ENCODE peak calls at places on chromosomes 4 and X, in eight cellular contexts. K is tibial nerve, A is ovary, B is Peyer's patch, O is testis, T is stomach, Q is spleen, M is K562. L is an unnamed sample. For H3K36me3, the result is how much of the 10 kb centered on the place peaks cover.

GRCh38 chr4:28973591-28974350 is 1746.4 kb upstream of the PCDH7 start:
- DNase-seq in K (no peak), B (no peak), M (no peak), Q (no peak), A (no peak), O (no peak), T (no peak), L (no peak)

GRCh38 chrX:109685656-109686078 is 47.4 kb downstream of the ACSL4 start:
- DNase-seq in T (no peak), O (no peak), K (no peak), Q (no peak), A (no peak), B (no peak), M (no peak), L (no peak)

GRCh38 chr4:90181644-90182043 is 54.5 kb downstream of the CCSER1 start:
- DNase-seq in T (no peak), O (no peak), M (no peak), K (no peak), A (no peak), B (no peak), Q (no peak), L (no peak)

GRCh38 chr4:39732728-39733127 is 34.8 kb downstream of the UBE2K start:
- DNase-seq in A (no peak), B (no peak), Q (no peak), M (no peak), K (no peak), O (no peak), T (no peak), L (no peak)

GRCh38 chr4:123060039-123060770 is 137.8 kb upstream of the NUDT6 start:
- DNase-seq in O (no peak), A (no peak), T (no peak), K (no peak), B (no peak), Q (no peak), M (no peak), L (no peak)

GRCh38 chr4:121270384-121270783 is 106.3 kb upstream of the TNIP3 start:
- DNase-seq in T (no peak), A (no peak), K (no peak), B (no peak), Q (no peak), O (no peak), M (no peak), L (no peak)

GRCh38 chrX:3219231-3219630 is 127.2 kb downstream of the MXRA5 start:
- DNase-seq in A (no peak), O (no peak), Q (no peak), K (no peak), T (no peak), B (no peak), M (no peak), L (no peak)

GRCh38 chr4:106019771-106020170 is 124.5 kb downstream of the NPNT start:
- DNase-seq in Q (no peak), O (no peak), T (no peak), K (no peak), M (no peak), A (no peak), B (no peak), L (no peak)

GRCh38 chrX:54891573-54891972 is 29.1 kb upstream of the TRO start:
- DNase-seq in M (peak), B (no peak), A (peak), T (no peak), K (no peak), O (peak), Q (no peak), L (no peak)

GRCh38 chrX:55710701-55711100 is 6.8 kb upstream of the RRAGB start:
- DNase-seq in Q (no peak), M (no peak), A (no peak), O (no peak), B (no peak), K (no peak), T (no peak), L (peak)

GRCh38 chrX:12903646-12904045 is 2.8 kb upstream of the TLR8 start:
- DNase-seq in T (no peak), B (no peak), O (peak), Q (no peak), M (no peak), K (no peak), A (no peak), L (no peak)

GRCh38 chr4:69754926-69755580 is 5.4 kb downstream of the SULT1B1 start:
- DNase-seq in A (no peak), B (no peak), K (no peak), O (no peak), M (no peak), Q (no peak), T (peak), L (no peak)

GRCh38 chr4:110020139-110020538 is 107.5 kb downstream of the EGF start:
- DNase-seq in Q (no peak), M (no peak), B (no peak), A (no peak), O (no peak), T (no peak), K (no peak), L (no peak)

GRCh38 chr4:71466775-71467174 is 128.0 kb downstream of the SLC4A4 start:
- DNase-seq in K (no peak), O (no peak), M (no peak), T (no peak), Q (no peak), A (no peak), B (no peak), L (no peak)

GRCh38 chr4:78058591-78059523 is 1.7 kb downstream of the FRAS1 start:
- DNase-seq in B (no peak), A (peak), O (peak), M (no peak), Q (peak), T (peak), K (no peak), L (peak)

GRCh38 chr4:130486186-130486585 is 1390.2 kb downstream of the C4orf33 start:
- DNase-seq in K (no peak), T (no peak), B (no peak), A (no peak), O (no peak), Q (no peak), M (no peak), L (no peak)

GRCh38 chr4:82543131-82543530 is 18.7 kb downstream of the TMEM150C start:
- DNase-seq in T (no peak), A (no peak), O (no peak), Q (no peak), K (no peak), B (no peak), M (no peak), L (no peak)

GRCh38 chrX:48595929-48596328 is 1.4 kb upstream of the WDR13 start:
- DNase-seq in O (no peak), T (no peak), K (no peak), B (no peak), M (no peak), A (no peak), Q (no peak), L (no peak)

GRCh38 chrX:48589482-48590162 is 7.7 kb upstream of the WDR13 start:
- DNase-seq in A (no peak), K (no peak), M (no peak), O (no peak), T (peak), Q (no peak), B (no peak), L (no peak)

GRCh38 chrX:48597353-48598264 is at the start of gene WDR13:
- DNase-seq in A (peak), M (peak), B (peak), Q (peak), K (peak), O (peak), T (peak), L (peak)

GRCh38 chrX:48590203-48591103 is 6.8 kb upstream of the WDR13 start:
- DNase-seq in O (no peak), A (no peak), T (no peak), K (no peak), M (no peak), Q (no peak), B (no peak), L (no peak)

DNA sequence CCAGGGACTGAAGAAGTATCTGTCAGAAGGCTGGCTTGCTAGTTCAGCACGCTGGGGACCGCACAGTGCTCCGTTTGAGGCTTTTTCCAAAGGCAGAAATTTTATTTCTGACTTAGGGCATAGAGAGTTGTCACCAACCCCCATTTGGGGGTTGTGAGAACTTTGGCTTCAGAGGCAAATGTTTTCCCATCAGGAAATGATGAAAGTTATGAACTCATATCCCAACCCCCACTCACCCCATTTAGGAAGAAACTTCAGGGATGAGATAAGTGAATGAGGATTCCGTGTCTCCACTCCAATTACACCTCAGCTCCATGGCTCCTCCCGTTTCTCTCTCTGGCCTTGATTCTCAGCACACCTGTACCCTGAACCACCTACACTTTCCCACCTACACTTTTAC is 4.3 kb upstream of the WDR13 start:
- DNase-seq in K (no peak), B (no peak), O (no peak), M (no peak), A (no peak), T (no peak), Q (no peak), L (no peak)
- TF ChIP-seq POLR2A in K (no peak), B (no peak), O (no peak), M (no peak), A (no peak), T (no peak), Q (no peak), L (no peak)

GRCh38 chr4:1706358-1706757 is 5.8 kb downstream of the SLBP start:
- DNase-seq in M (no peak), B (no peak), A (no peak), K (no peak), O (no peak), T (no peak), Q (no peak), L (no peak)
- H3K36me3 ChIP-seq in M (half or more), B (under half), A (under half), K (under half), O (under half), T (under half), Q (under half), L (under half)

GRCh38 chr4:18021720-18022571 is at the start of gene LCORL:
- DNase-seq in Q (peak), T (peak), O (peak), M (peak), A (peak), K (peak), B (peak), L (peak)
- TF ChIP-seq POLR2A in Q (no peak), T (no peak), O (no peak), M (peak), A (no peak), K (no peak), B (peak), L (peak)

DNA sequence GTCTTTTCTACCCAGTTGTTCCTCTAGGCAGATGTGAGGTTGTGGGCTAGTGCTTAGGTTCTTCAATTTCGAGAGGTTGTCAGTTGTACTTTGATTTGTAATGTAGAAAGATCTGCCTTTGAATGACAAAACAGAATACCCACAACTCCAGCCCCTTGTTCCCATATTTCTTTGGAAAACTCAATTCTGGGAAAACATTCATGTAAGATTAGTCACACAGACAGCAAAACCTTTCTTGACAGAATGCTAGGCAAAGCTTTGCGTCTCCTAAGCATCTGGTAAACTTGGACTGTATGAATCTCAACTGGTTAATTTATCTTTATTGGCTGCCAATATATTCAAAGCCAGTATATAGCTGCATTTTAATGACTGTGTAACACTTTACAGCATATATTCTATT is 34.9 kb downstream of the NOCT start:
- DNase-seq in B (no peak), T (no peak), K (no peak), Q (no peak), M (no peak), O (no peak), A (no peak), L (no peak)
- H3K36me3 ChIP-seq in B (under half), T (half or more), K (under half), Q (under half), M (half or more), O (under half), A (under half), L (under half)

L was measured in uterus.